ENCODE peak calls at places on chromosomes 11 and 22, in seven cellular contexts. One of them, this sample, is unnamed.

GRCh38 chr11:8544807-8545206 is 49.2 kb downstream of the STK33 start:
- DNase-seq in coronary artery: no peak
- DNase-seq in colonic mucosa: no peak
- DNase-seq in pancreas: no peak
- DNase-seq in choroid plexus epithelial cell: no peak
- DNase-seq in nephron progenitor cell: no peak
- DNase-seq in GM13976: no peak
- DNase-seq in this sample: no peak

GRCh38 chr11:75534291-75535038 is 8.7 kb upstream of the GDPD5 start:
- DNase-seq in choroid plexus epithelial cell: no peak
- DNase-seq in pancreas: no peak
- DNase-seq in nephron progenitor cell: no peak
- DNase-seq in colonic mucosa: peak; percentile 78
- DNase-seq in coronary artery: no peak
- DNase-seq in GM13976: no peak
- DNase-seq in this sample: no peak

GRCh38 chr11:18046116-18046777 is at the start of gene TPH1:
- DNase-seq in nephron progenitor cell: peak; percentile 71
- DNase-seq in colonic mucosa: peak; percentile 45
- DNase-seq in pancreas: peak; percentile 78
- DNase-seq in choroid plexus epithelial cell: peak; percentile 27
- DNase-seq in GM13976: peak; percentile 19
- DNase-seq in coronary artery: no peak
- DNase-seq in this sample: no peak

GRCh38 chr11:94851864-94852581 is 83.9 kb downstream of the AMOTL1 start:
- DNase-seq in colonic mucosa: no peak
- DNase-seq in coronary artery: no peak
- DNase-seq in GM13976: no peak
- DNase-seq in pancreas: no peak
- DNase-seq in choroid plexus epithelial cell: no peak
- DNase-seq in nephron progenitor cell: no peak
- DNase-seq in this sample: no peak

GRCh38 chr11:60500276-60500935 is 7.8 kb downstream of the MS4A12 start:
- DNase-seq in GM13976: no peak
- DNase-seq in coronary artery: no peak
- DNase-seq in nephron progenitor cell: no peak
- DNase-seq in choroid plexus epithelial cell: no peak
- DNase-seq in pancreas: no peak
- DNase-seq in colonic mucosa: no peak
- DNase-seq in this sample: no peak

GRCh38 chr11:117345039-117345438 is 17.4 kb downstream of the CEP164 start:
- DNase-seq in choroid plexus epithelial cell: no peak
- DNase-seq in colonic mucosa: no peak
- DNase-seq in nephron progenitor cell: no peak
- DNase-seq in coronary artery: no peak
- DNase-seq in pancreas: no peak
- DNase-seq in GM13976: no peak
- DNase-seq in this sample: no peak

GRCh38 chr11:44773351-44773965 is 46.7 kb downstream of the TSPAN18 start:
- DNase-seq in GM13976: no peak
- DNase-seq in nephron progenitor cell: no peak
- DNase-seq in choroid plexus epithelial cell: no peak
- DNase-seq in pancreas: no peak
- DNase-seq in coronary artery: peak; percentile 31
- DNase-seq in colonic mucosa: no peak
- DNase-seq in this sample: no peak

GRCh38 chr11:62792193-62792575 is 378 bp upstream of the TMEM223 start:
- DNase-seq in coronary artery: no peak
- DNase-seq in GM13976: no peak
- DNase-seq in pancreas: no peak
- DNase-seq in nephron progenitor cell: peak; percentile 39
- DNase-seq in choroid plexus epithelial cell: no peak
- DNase-seq in colonic mucosa: peak; percentile 33
- DNase-seq in this sample: peak; percentile 31

GRCh38 chr11:76493040-76493439 is 48.2 kb downstream of the EMSY start:
- DNase-seq in GM13976: no peak
- DNase-seq in pancreas: peak; percentile 28
- DNase-seq in nephron progenitor cell: no peak
- DNase-seq in colonic mucosa: no peak
- DNase-seq in choroid plexus epithelial cell: no peak
- DNase-seq in coronary artery: no peak
- DNase-seq in this sample: no peak

GRCh38 chr11:121889931-121890330 is 226.1 kb downstream of the BLID start:
- DNase-seq in colonic mucosa: no peak
- DNase-seq in coronary artery: no peak
- DNase-seq in choroid plexus epithelial cell: peak; percentile 56
- DNase-seq in nephron progenitor cell: no peak
- DNase-seq in GM13976: no peak
- DNase-seq in pancreas: no peak
- DNase-seq in this sample: no peak

GRCh38 chr11:74725701-74726100 is 5.5 kb downstream of the CHRDL2 start:
- DNase-seq in pancreas: no peak
- DNase-seq in choroid plexus epithelial cell: peak; percentile 45
- DNase-seq in GM13976: no peak
- DNase-seq in coronary artery: no peak
- DNase-seq in colonic mucosa: no peak
- DNase-seq in nephron progenitor cell: no peak
- DNase-seq in this sample: no peak

GRCh38 chr22:49588739-49589138 is 238.9 kb downstream of the BRD1 start:
- DNase-seq in pancreas: no peak
- DNase-seq in coronary artery: no peak
- DNase-seq in nephron progenitor cell: no peak
- DNase-seq in choroid plexus epithelial cell: no peak
- DNase-seq in GM13976: no peak
- DNase-seq in colonic mucosa: no peak
- DNase-seq in this sample: no peak

GRCh38 chr11:94673353-94673752 is 94.8 kb upstream of the AMOTL1 start:
- DNase-seq in pancreas: no peak
- DNase-seq in choroid plexus epithelial cell: no peak
- DNase-seq in GM13976: no peak
- DNase-seq in nephron progenitor cell: no peak
- DNase-seq in coronary artery: no peak
- DNase-seq in colonic mucosa: no peak
- DNase-seq in this sample: no peak

GRCh38 chr11:35796542-35796941 is 134.0 kb downstream of the TRIM44 start:
- DNase-seq in choroid plexus epithelial cell: peak; percentile 35
- DNase-seq in GM13976: no peak
- DNase-seq in colonic mucosa: no peak
- DNase-seq in coronary artery: no peak
- DNase-seq in pancreas: no peak
- DNase-seq in nephron progenitor cell: no peak
- DNase-seq in this sample: no peak

GRCh38 chr11:7892059-7892699 is 38.9 kb downstream of the OR10A6 start:
- DNase-seq in coronary artery: no peak
- DNase-seq in colonic mucosa: no peak
- DNase-seq in GM13976: no peak
- DNase-seq in nephron progenitor cell: no peak
- DNase-seq in pancreas: no peak
- DNase-seq in choroid plexus epithelial cell: peak; percentile 84
- DNase-seq in this sample: no peak

GRCh38 chr22:21727159-21727558 is 8.4 kb downstream of the YPEL1 start:
- DNase-seq in pancreas: no peak
- DNase-seq in nephron progenitor cell: no peak
- DNase-seq in colonic mucosa: no peak
- DNase-seq in GM13976: no peak
- DNase-seq in choroid plexus epithelial cell: no peak
- DNase-seq in coronary artery: no peak
- DNase-seq in this sample: no peak

GRCh38 chr11:128735935-128736610 is 42.2 kb downstream of the FLI1 start:
- DNase-seq in pancreas: no peak
- DNase-seq in colonic mucosa: no peak
- DNase-seq in GM13976: peak; percentile 48
- DNase-seq in coronary artery: no peak
- DNase-seq in choroid plexus epithelial cell: no peak
- DNase-seq in nephron progenitor cell: no peak
- DNase-seq in this sample: peak; percentile 58

GRCh38 chr11:9150501-9150900 is 59.1 kb upstream of the SCUBE2 start:
- DNase-seq in nephron progenitor cell: no peak
- DNase-seq in coronary artery: no peak
- DNase-seq in pancreas: no peak
- DNase-seq in colonic mucosa: no peak
- DNase-seq in GM13976: no peak
- DNase-seq in choroid plexus epithelial cell: peak; percentile 59
- DNase-seq in this sample: no peak

GRCh38 chr11:2521681-2522630 is 77.1 kb downstream of the KCNQ1 start:
- DNase-seq in pancreas: peak; percentile 53
- DNase-seq in choroid plexus epithelial cell: no peak
- DNase-seq in colonic mucosa: peak; percentile 9
- DNase-seq in coronary artery: peak; percentile 56
- DNase-seq in nephron progenitor cell: no peak
- DNase-seq in GM13976: no peak
- DNase-seq in this sample: no peak

GRCh38 chr11:118398797-118399564 is 2.4 kb upstream of the ATP5MG start:
- DNase-seq in coronary artery: no peak
- DNase-seq in pancreas: no peak
- DNase-seq in choroid plexus epithelial cell: peak; percentile 44
- DNase-seq in colonic mucosa: no peak
- DNase-seq in nephron progenitor cell: no peak
- DNase-seq in GM13976: peak; percentile 20
- DNase-seq in this sample: peak; percentile 67

GRCh38 chr11:117825538-117826359 is 1.2 kb upstream of the FXYD2 start:
- DNase-seq in colonic mucosa: no peak
- DNase-seq in coronary artery: peak; percentile 66
- DNase-seq in nephron progenitor cell: no peak
- DNase-seq in choroid plexus epithelial cell: no peak
- DNase-seq in pancreas: peak; percentile 25
- DNase-seq in GM13976: no peak
- DNase-seq in this sample: no peak

GRCh38 chr11:6755303-6755952 is 16.3 kb downstream of the OR2AG2 start:
- DNase-seq in pancreas: no peak
- DNase-seq in nephron progenitor cell: peak; percentile 63
- DNase-seq in GM13976: peak; percentile 35
- DNase-seq in coronary artery: no peak
- DNase-seq in choroid plexus epithelial cell: peak; percentile 62
- DNase-seq in colonic mucosa: peak; percentile 43
- DNase-seq in this sample: peak; percentile 34

GRCh38 chr11:22928207-22928917 is 68.1 kb upstream of the CCDC179 start:
- DNase-seq in GM13976: no peak
- DNase-seq in colonic mucosa: no peak
- DNase-seq in coronary artery: no peak
- DNase-seq in choroid plexus epithelial cell: no peak
- DNase-seq in pancreas: no peak
- DNase-seq in nephron progenitor cell: no peak
- DNase-seq in this sample: no peak

GRCh38 chr11:87421422-87421821 is 383.7 kb downstream of the TMEM135 start:
- DNase-seq in pancreas: no peak
- DNase-seq in nephron progenitor cell: peak; percentile 43
- DNase-seq in GM13976: peak; percentile 54
- DNase-seq in coronary artery: no peak
- DNase-seq in colonic mucosa: peak; percentile 57
- DNase-seq in choroid plexus epithelial cell: peak; percentile 94
- DNase-seq in this sample: peak; percentile 33

GRCh38 chr11:29019960-29020683 is 911.9 kb downstream of the METTL15 start:
- DNase-seq in coronary artery: no peak
- DNase-seq in colonic mucosa: no peak
- DNase-seq in nephron progenitor cell: peak; percentile 19
- DNase-seq in pancreas: no peak
- DNase-seq in choroid plexus epithelial cell: peak; percentile 81
- DNase-seq in GM13976: no peak
- DNase-seq in this sample: no peak

GRCh38 chr11:41446107-41446506 is 13.3 kb downstream of the LRRC4C start:
- DNase-seq in colonic mucosa: no peak
- DNase-seq in nephron progenitor cell: no peak
- DNase-seq in pancreas: no peak
- DNase-seq in coronary artery: no peak
- DNase-seq in GM13976: no peak
- DNase-seq in choroid plexus epithelial cell: no peak
- DNase-seq in this sample: no peak

GRCh38 chr11:41446566-41446965 is 12.9 kb downstream of the LRRC4C start:
- DNase-seq in nephron progenitor cell: no peak
- DNase-seq in choroid plexus epithelial cell: no peak
- DNase-seq in coronary artery: no peak
- DNase-seq in pancreas: no peak
- DNase-seq in GM13976: no peak
- DNase-seq in colonic mucosa: no peak
- DNase-seq in this sample: no peak

GRCh38 chr11:41451011-41451410 is 8.4 kb downstream of the LRRC4C start:
- DNase-seq in colonic mucosa: no peak
- DNase-seq in choroid plexus epithelial cell: no peak
- DNase-seq in nephron progenitor cell: no peak
- DNase-seq in pancreas: no peak
- DNase-seq in GM13976: no peak
- DNase-seq in coronary artery: no peak
- DNase-seq in this sample: no peak

GRCh38 chr11:41449483-41450050 is 9.9 kb downstream of the LRRC4C start:
- DNase-seq in GM13976: no peak
- DNase-seq in coronary artery: no peak
- DNase-seq in choroid plexus epithelial cell: no peak
- DNase-seq in colonic mucosa: no peak
- DNase-seq in pancreas: no peak
- DNase-seq in nephron progenitor cell: no peak
- DNase-seq in this sample: no peak
- TF ChIP-seq CTCF in GM13976: no peak
- TF ChIP-seq CTCF in coronary artery: no peak
- TF ChIP-seq CTCF in choroid plexus epithelial cell: no peak
- TF ChIP-seq CTCF in colonic mucosa: no peak
- TF ChIP-seq CTCF in pancreas: no peak
- TF ChIP-seq CTCF in nephron progenitor cell: no peak
- TF ChIP-seq CTCF in this sample: no peak

DNA sequence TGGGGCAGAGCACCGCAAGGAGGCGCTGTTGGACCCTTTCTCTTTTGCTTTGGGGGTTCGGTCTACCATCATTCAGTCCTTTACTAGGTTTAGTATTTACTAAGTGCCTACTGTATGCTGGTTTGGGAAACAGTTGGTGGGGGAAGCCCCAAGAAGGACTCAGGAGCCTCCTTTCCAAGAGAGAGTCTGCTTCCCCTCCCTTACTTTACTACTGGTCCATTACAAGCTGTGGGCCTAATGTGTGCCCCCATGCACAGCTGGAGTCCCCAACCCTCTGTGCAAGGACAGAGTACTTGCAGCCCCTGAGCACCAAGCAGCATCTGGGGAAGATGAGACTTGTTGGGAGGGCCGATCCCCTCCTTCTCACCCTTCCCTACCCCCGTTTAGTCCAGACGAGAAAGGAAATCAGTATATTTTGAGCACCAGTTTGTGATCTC is 876 bp upstream of the UBE2L6 start:
- DNase-seq in nephron progenitor cell: peak; percentile 90
- DNase-seq in coronary artery: no peak
- DNase-seq in pancreas: no peak
- DNase-seq in choroid plexus epithelial cell: peak; percentile 82
- DNase-seq in colonic mucosa: peak; percentile 91
- DNase-seq in GM13976: no peak
- DNase-seq in this sample: peak; percentile 95
- TF ChIP-seq CTCF in nephron progenitor cell: peak; percentile 94
- TF ChIP-seq CTCF in coronary artery: peak; percentile 91
- TF ChIP-seq CTCF in pancreas: no peak
- TF ChIP-seq CTCF in choroid plexus epithelial cell: peak; percentile 94
- TF ChIP-seq CTCF in colonic mucosa: peak; percentile 88
- TF ChIP-seq CTCF in GM13976: peak; percentile 95
- TF ChIP-seq CTCF in this sample: peak; percentile 92

GRCh38 chr11:97269527-97269926 is 879.7 kb downstream of the JRKL start:
- DNase-seq in nephron progenitor cell: no peak
- DNase-seq in coronary artery: no peak
- DNase-seq in choroid plexus epithelial cell: peak; percentile 26
- DNase-seq in GM13976: no peak
- DNase-seq in pancreas: no peak
- DNase-seq in colonic mucosa: no peak
- DNase-seq in this sample: no peak
- TF ChIP-seq CTCF in nephron progenitor cell: peak; percentile 35
- TF ChIP-seq CTCF in coronary artery: no peak
- TF ChIP-seq CTCF in choroid plexus epithelial cell: peak; percentile 40
- TF ChIP-seq CTCF in GM13976: no peak
- TF ChIP-seq CTCF in pancreas: no peak
- TF ChIP-seq CTCF in colonic mucosa: no peak
- TF ChIP-seq CTCF in this sample: no peak

GRCh38 chr11:114180301-114181055 is 115.7 kb upstream of the NNMT start:
- DNase-seq in colonic mucosa: peak; percentile 74
- DNase-seq in nephron progenitor cell: no peak
- DNase-seq in coronary artery: no peak
- DNase-seq in GM13976: no peak
- DNase-seq in pancreas: no peak
- DNase-seq in choroid plexus epithelial cell: peak; percentile 60
- DNase-seq in this sample: peak; percentile 55
- TF ChIP-seq CTCF in colonic mucosa: peak; percentile 63
- TF ChIP-seq CTCF in nephron progenitor cell: peak; percentile 38
- TF ChIP-seq CTCF in coronary artery: peak; percentile 51
- TF ChIP-seq CTCF in GM13976: no peak
- TF ChIP-seq CTCF in pancreas: peak; percentile 72
- TF ChIP-seq CTCF in choroid plexus epithelial cell: peak; percentile 58
- TF ChIP-seq CTCF in this sample: peak; percentile 39

This sample was measured in activated CD8-positive, alpha-beta T cell treated with anti-CD3 and anti-CD28 coated beads for 36 hours.